ENCODE peak calls at places on chromosomes 13 and 19, in seven cellular contexts. G, B, S, A, F, N and J are unnamed samples.
A peak's percentile ranks its signal among the peaks of the same experiment; 100 is the strongest.

GRCh38 chr13:40969169-40969901 is 49.8 kb downstream of the ELF1 start:
- DNase-seq in G (no peak), N (no peak), S (no peak), A (no peak), B (no peak), F (no peak), J (no peak)

GRCh38 chr19:13329766-13330165 is 176.5 kb downstream of the CACNA1A start:
- DNase-seq in N (no peak), A (no peak), F (no peak), B (no peak), S (no peak), G (no peak), J (no peak)

GRCh38 chr13:75860935-75861334 is 224.8 kb downstream of the LMO7 start:
- DNase-seq in N (no peak), G (no peak), S (no peak), F (no peak), A (no peak), B (no peak), J (no peak)

GRCh38 chr19:52336117-52336811 is at the start of gene ZNF610:
- DNase-seq in A (peak; percentile 92), S (peak; percentile 74), G (peak; percentile 83), F (peak; percentile 83), B (peak; percentile 28), N (peak; percentile 76), J (peak; percentile 96)

GRCh38 chr19:44808463-44809371 is at the start of gene BCAM:
- DNase-seq in F (no peak), N (peak; percentile 55), B (no peak), A (peak; percentile 87), G (peak; percentile 67), S (peak; percentile 74), J (no peak)

GRCh38 chr13:89628567-89628966 is 1718.9 kb upstream of the MIR17HG start:
- DNase-seq in S (no peak), N (no peak), B (no peak), F (no peak), A (no peak), G (no peak), J (no peak)

GRCh38 chr19:14343286-14343685 is 38.0 kb upstream of the ADGRE5 start:
- DNase-seq in F (no peak), B (no peak), A (no peak), G (no peak), N (no peak), S (no peak), J (no peak)

GRCh38 chr13:53545340-53545941 is 516.8 kb downstream of the OLFM4 start:
- DNase-seq in F (no peak), G (no peak), A (no peak), B (no peak), S (no peak), N (no peak), J (no peak)

GRCh38 chr19:11295665-11296245 is at the start of gene TSPAN16:
- DNase-seq in A (no peak), S (no peak), G (peak; percentile 28), N (peak; percentile 17), F (no peak), B (no peak), J (no peak)

GRCh38 chr19:2210206-2210605 is 25.9 kb downstream of the PLEKHJ1 start:
- DNase-seq in A (no peak), S (no peak), F (no peak), B (no peak), G (no peak), N (no peak), J (no peak)

GRCh38 chr19:13150919-13151604 is 851 bp downstream of the IER2 start:
- DNase-seq in F (peak; percentile 26), A (peak; percentile 53), G (no peak), S (peak; percentile 59), N (no peak), B (no peak), J (no peak)

GRCh38 chr13:33014291-33014690 is 1.9 kb upstream of the KL start:
- DNase-seq in G (no peak), F (no peak), N (no peak), A (no peak), S (no peak), B (no peak), J (no peak)

GRCh38 chr19:49558591-49558990 is 21.8 kb downstream of the NOSIP start:
- DNase-seq in A (no peak), S (no peak), F (no peak), B (no peak), N (no peak), G (no peak), J (no peak)

GRCh38 chr13:36796052-36796451 is 23.0 kb upstream of the RFXAP start:
- DNase-seq in B (no peak), S (no peak), N (no peak), A (no peak), F (no peak), G (no peak), J (no peak)

GRCh38 chr19:11931051-11931450 is 6.1 kb downstream of the ZNF700 start:
- DNase-seq in S (no peak), B (no peak), F (peak; percentile 34), N (no peak), A (no peak), G (no peak), J (no peak)

GRCh38 chr19:40808497-40808896 is 9.5 kb downstream of the EGLN2 start:
- DNase-seq in F (no peak), B (no peak), S (no peak), N (no peak), A (no peak), G (no peak), J (no peak)

DNA sequence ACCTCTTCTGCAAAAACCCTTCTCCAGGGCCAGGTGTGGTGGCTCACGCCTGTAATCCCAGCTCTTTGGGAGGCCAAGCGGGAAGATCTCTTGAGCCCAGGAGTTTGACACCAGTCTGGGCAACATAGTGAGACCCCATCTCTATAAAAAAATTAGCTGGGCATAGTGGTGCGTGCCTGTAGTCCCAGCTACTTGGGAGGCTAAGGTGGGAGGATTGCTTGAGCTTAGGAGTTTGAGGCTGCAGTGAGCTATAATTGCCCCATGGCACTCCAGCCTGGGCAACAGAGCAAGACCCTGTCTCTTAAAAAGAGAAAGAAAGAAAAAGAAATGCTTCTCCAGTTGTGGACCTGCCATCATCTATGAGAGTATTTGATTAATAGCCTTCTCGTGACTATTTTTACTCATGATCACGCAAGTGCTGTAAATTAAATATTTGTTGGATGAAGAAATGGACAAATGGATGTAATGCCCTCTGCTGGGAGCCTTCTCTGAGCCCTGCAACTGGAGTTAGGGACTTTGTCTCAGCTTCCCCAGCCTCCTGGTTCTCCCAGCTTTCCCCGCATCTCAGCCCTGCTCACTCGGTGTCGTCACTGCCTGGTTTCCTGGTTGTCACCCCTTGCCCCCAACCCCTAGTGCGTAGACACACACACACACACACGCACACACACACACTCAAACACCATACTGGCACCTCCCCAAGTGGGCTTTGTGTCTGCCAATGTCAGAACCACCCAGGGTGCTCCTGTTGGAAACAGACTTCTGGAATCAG is 12.2 kb downstream of the WIZ start:
- DNase-seq in S (no peak), G (no peak), B (no peak), N (no peak), A (no peak), F (no peak), J (no peak)
- TF ChIP-seq CTCF in S (no peak), G (peak; percentile 41), B (no peak), N (peak; percentile 14), A (no peak), F (peak; percentile 41), J (no peak)

GRCh38 chr13:88071371-88071770 is 400.2 kb downstream of the SLITRK5 start:
- DNase-seq in A (no peak), B (no peak), S (no peak), N (no peak), F (no peak), G (no peak), J (no peak)

GRCh38 chr13:88068975-88069374 is 397.8 kb downstream of the SLITRK5 start:
- DNase-seq in G (no peak), B (no peak), A (no peak), N (no peak), F (no peak), S (no peak), J (no peak)

GRCh38 chr13:88074794-88075509 is 403.8 kb downstream of the SLITRK5 start:
- DNase-seq in S (no peak), F (no peak), A (no peak), G (no peak), B (no peak), N (no peak), J (no peak)
- H3K27ac ChIP-seq in S (no peak overlapping the region), F (no peak overlapping the region), A (no peak overlapping the region), G (no peak overlapping the region), B (no peak overlapping the region), N (no peak overlapping the region), J (no peak overlapping the region)

GRCh38 chr19:46040125-46040524 is 677 bp downstream of the IGFL4 start:
- DNase-seq in S (no peak), A (no peak), B (no peak), F (no peak), G (no peak), N (no peak), J (no peak)
- H3K27me3 ChIP-seq in S (no peaks in the 10 kb centered on the region), A (no peaks in the 10 kb centered on the region), B (peaks cover 66% of the 10 kb centered on the region), F (peaks cover 22% of the 10 kb centered on the region), G (peaks cover 21% of the 10 kb centered on the region), N (no peaks in the 10 kb centered on the region), J (no peaks in the 10 kb centered on the region)

GRCh38 chr13:77492982-77493381 is 42.5 kb upstream of the SCEL start:
- DNase-seq in A (no peak), G (no peak), N (no peak), S (no peak), F (peak; percentile 14), B (no peak), J (no peak)
- TF ChIP-seq CTCF in A (peak; percentile 50), G (peak; percentile 23), N (peak; percentile 52), S (peak; percentile 21), F (peak; percentile 74), B (peak; percentile 45), J (peak; percentile 59)

DNA sequence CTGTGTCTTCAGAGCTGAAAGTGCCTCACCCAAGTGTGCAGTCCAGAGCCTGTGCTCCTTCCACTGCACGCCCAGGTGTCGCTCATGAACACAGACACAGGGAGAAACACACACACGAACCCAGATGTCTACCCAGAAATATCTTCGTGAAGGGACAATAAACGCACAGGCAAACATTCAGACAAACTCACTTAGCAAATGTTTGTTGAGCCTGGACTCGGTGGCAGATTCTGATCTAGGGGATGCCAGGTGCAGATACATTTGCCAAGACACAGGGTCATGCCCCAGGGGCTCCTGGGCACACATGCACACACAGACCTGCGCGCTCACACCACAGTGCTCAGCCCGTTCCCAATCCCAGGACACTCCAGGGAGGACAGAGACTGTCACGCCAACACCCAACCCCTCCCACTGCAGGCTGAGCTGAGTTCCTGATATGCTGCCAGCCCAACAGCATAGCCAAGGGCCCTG is 31.9 kb downstream of the SCGB2B2 start:
- DNase-seq in B (no peak), A (no peak), G (no peak), N (no peak), F (no peak), S (no peak), J (no peak)
- H3K27ac ChIP-seq in B (no peak overlapping the region), A (no peak overlapping the region), G (no peak overlapping the region), N (no peak overlapping the region), F (no peak overlapping the region), S (no peak overlapping the region), J (no peak overlapping the region)